ENCODE peak calls at places on chromosome 13, in eight cellular contexts. R, O, P, H, Q, J, W and K are unnamed samples.

GRCh38 chr13:51523082-51523518 is 61.2 kb upstream of the WDFY2 start:
- DNase-seq in W (peak; percentile 12), R (peak; percentile 51), O (no peak), H (no peak), Q (no peak), J (no peak), P (no peak), K (no peak)

GRCh38 chr13:30738946-30739528 is 3.7 kb downstream of the ALOX5AP start:
- DNase-seq in R (no peak), J (no peak), P (no peak), H (no peak), O (no peak), W (no peak), Q (no peak), K (no peak)

GRCh38 chr13:73934215-73934623 is 200.0 kb downstream of the KLF12 start:
- DNase-seq in R (no peak), Q (no peak), P (no peak), H (no peak), J (no peak), O (no peak), W (no peak), K (no peak)

GRCh38 chr13:95564948-95565347 is 12.4 kb downstream of the CLDN10 start:
- DNase-seq in J (no peak), H (no peak), W (no peak), R (no peak), Q (no peak), O (no peak), P (no peak), K (no peak)

GRCh38 chr13:77595166-77595810 is 59.8 kb downstream of the SCEL start:
- DNase-seq in O (no peak), P (no peak), J (no peak), R (no peak), H (no peak), Q (no peak), W (no peak), K (no peak)

GRCh38 chr13:76523740-76524382 is 362.3 kb downstream of the KCTD12 start:
- DNase-seq in R (no peak), J (no peak), Q (no peak), W (no peak), P (no peak), H (no peak), O (no peak), K (no peak)

GRCh38 chr13:76861859-76862258 is 24.3 kb downstream of the KCTD12 start:
- DNase-seq in R (no peak), O (no peak), Q (no peak), W (no peak), H (no peak), P (no peak), J (no peak), K (no peak)

GRCh38 chr13:110546933-110547332 is 14.6 kb downstream of the RAB20 start:
- DNase-seq in J (peak; percentile 95), H (no peak), R (peak; percentile 95), Q (peak; percentile 94), P (no peak), O (peak; percentile 84), W (peak; percentile 93), K (no peak)

GRCh38 chr13:112069727-112070300 is 2.9 kb downstream of the SOX1 start:
- DNase-seq in W (no peak), Q (no peak), O (peak; percentile 45), P (peak; percentile 58), R (no peak), J (no peak), H (no peak), K (no peak)

GRCh38 chr13:27362064-27362751 is 62.2 kb upstream of the GTF3A start:
- DNase-seq in H (peak; percentile 82), J (peak; percentile 90), O (peak; percentile 95), P (peak; percentile 95), Q (peak; percentile 91), W (peak; percentile 92), R (peak; percentile 89), K (peak; percentile 81)

GRCh38 chr13:29319451-29319850 is 276.0 kb downstream of the SLC7A1 start:
- DNase-seq in P (peak; percentile 53), J (no peak), W (no peak), R (no peak), H (no peak), Q (no peak), O (no peak), K (no peak)

GRCh38 chr13:109687559-109688448 is 98.6 kb downstream of the IRS2 start:
- DNase-seq in P (no peak), Q (no peak), W (peak; percentile 77), R (no peak), H (no peak), J (no peak), O (no peak), K (no peak)

GRCh38 chr13:24270639-24271131 is 38.7 kb upstream of the C1QTNF9 start:
- DNase-seq in W (peak; percentile 62), J (peak; percentile 61), H (no peak), O (peak; percentile 93), P (no peak), Q (peak; percentile 79), R (peak; percentile 90), K (no peak)

GRCh38 chr13:71118779-71119364 is 748.1 kb downstream of the DACH1 start:
- DNase-seq in R (no peak), Q (no peak), W (no peak), H (no peak), O (no peak), P (no peak), J (no peak), K (no peak)

GRCh38 chr13:35723061-35723461 is 246.6 kb upstream of the MAB21L1 start:
- DNase-seq in J (no peak), O (no peak), P (no peak), H (no peak), R (no peak), W (peak; percentile 11), Q (peak; percentile 77), K (no peak)

GRCh38 chr13:105329359-105329758 is 1206.1 kb downstream of the EFNB2 start:
- DNase-seq in P (no peak), J (no peak), H (no peak), Q (no peak), O (no peak), W (no peak), R (no peak), K (no peak)

GRCh38 chr13:73365681-73366080 is 306.9 kb downstream of the KLF5 start:
- DNase-seq in W (no peak), R (no peak), H (no peak), O (no peak), P (no peak), J (no peak), Q (no peak), K (no peak)

GRCh38 chr13:33865945-33866344 is 48.0 kb downstream of the RFC3 start:
- DNase-seq in Q (no peak), J (no peak), O (no peak), R (no peak), P (no peak), W (no peak), H (no peak), K (peak; percentile 6)

GRCh38 chr13:91632071-91632470 is 233.7 kb downstream of the GPC5 start:
- DNase-seq in H (no peak), Q (no peak), O (no peak), R (no peak), J (no peak), P (no peak), W (no peak), K (no peak)

GRCh38 chr13:42876810-42877550 is 95.6 kb downstream of the FAM216B start:
- DNase-seq in O (no peak), P (no peak), W (no peak), Q (no peak), R (no peak), J (no peak), H (no peak), K (no peak)
- TF ChIP-seq POLR2A in O (no peak), P (no peak), W (no peak), Q (no peak), R (no peak), J (no peak), H (no peak), K (no peak)

GRCh38 chr13:43328907-43329306 is 305.5 kb downstream of the DNAJC15 start:
- DNase-seq in Q (no peak), W (no peak), O (no peak), P (no peak), R (no peak), J (no peak), H (no peak), K (no peak)
- TF ChIP-seq POLR2AphosphoS5 in Q (no peak), W (no peak), O (no peak), P (no peak), R (no peak), J (no peak), H (no peak), K (no peak)

GRCh38 chr13:75364131-75364713 is 117.7 kb downstream of the TBC1D4 start:
- DNase-seq in W (no peak), H (no peak), R (no peak), Q (no peak), O (no peak), J (no peak), P (no peak), K (no peak)

GRCh38 chr13:75363371-75363770 is 118.6 kb downstream of the TBC1D4 start:
- DNase-seq in P (no peak), H (no peak), O (no peak), J (no peak), Q (no peak), R (no peak), W (no peak), K (no peak)

GRCh38 chr13:75368167-75368566 is 113.8 kb downstream of the TBC1D4 start:
- DNase-seq in P (no peak), O (no peak), R (no peak), H (no peak), J (no peak), Q (no peak), W (no peak), K (no peak)

GRCh38 chr13:75366380-75367280 is 115.3 kb downstream of the TBC1D4 start:
- DNase-seq in O (no peak), J (no peak), R (no peak), Q (no peak), P (no peak), W (no peak), H (no peak), K (no peak)

GRCh38 chr13:75365724-75366173 is 116.2 kb downstream of the TBC1D4 start:
- DNase-seq in P (no peak), J (no peak), H (no peak), R (no peak), O (no peak), Q (no peak), W (no peak), K (no peak)
- TF ChIP-seq POLR2A in P (no peak), J (no peak), H (no peak), R (no peak), O (no peak), Q (no peak), W (no peak), K (no peak)

DNA sequence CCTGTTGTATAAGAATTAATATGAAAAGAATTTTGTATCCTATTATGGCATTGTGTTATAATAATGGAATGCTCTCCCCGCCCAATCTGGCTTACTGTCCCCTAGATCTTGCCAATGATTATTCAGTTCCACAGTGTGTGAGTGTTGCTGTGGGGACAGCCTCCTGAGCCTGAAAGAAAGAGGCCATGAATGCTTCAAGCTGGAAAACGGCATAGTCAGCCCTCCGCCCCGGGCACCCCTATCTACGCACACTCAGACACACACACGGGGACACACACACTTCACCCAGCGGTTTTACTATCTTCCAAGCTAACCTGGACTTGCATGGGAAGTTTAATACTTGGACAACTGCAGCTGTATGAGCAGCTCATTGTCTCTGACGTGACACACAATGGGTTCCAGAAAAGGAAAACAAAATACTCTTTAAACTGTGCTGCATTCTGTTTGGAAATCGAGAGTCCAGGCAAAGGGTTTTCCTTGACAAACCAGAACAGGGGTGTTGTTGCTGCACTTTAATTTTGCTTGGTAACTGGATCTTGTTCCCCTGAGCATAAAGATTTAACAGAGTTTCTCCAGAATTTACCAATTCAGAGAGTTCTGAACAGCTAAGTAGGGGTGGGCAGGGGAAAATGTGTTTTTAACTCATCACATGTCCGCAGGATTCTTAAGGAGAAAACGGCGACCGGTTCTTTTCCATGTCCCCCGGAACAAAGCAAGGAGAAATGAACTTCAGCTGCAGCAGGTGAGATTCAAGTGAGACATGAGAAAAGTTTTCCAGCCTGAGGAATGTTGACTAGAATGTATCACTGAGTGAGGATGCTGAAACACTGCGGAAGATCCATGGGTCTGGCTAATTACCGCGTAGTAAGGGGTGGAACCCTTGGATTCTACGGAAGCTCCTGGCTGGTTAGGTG is 472.9 kb downstream of the FOXO1 start:
- DNase-seq in Q (peak; percentile 73), O (no peak), W (no peak), R (no peak), J (no peak), P (no peak), H (no peak), K (no peak)
- TF ChIP-seq POLR2AphosphoS5 in Q (peak; percentile 56), O (no peak), W (no peak), R (no peak), J (no peak), P (no peak), H (no peak), K (no peak)